ENCODE peak calls at places on chromosomes 3 and 15, in four cellular contexts. J is astrocyte of the cerebellum, H is ascending aorta, N is ovary. O is an unnamed sample.

GRCh38 chr3:105798381-105798934 is 70.4 kb downstream of the CBLB start:
- DNase-seq in J (no peak), H (no peak), N (no peak), O (no peak)

GRCh38 chr3:42025388-42026138 is 63.7 kb upstream of the ULK4 start:
- DNase-seq in J (peak), H (peak), N (peak), O (peak)

GRCh38 chr3:30292192-30292893 is 314.1 kb upstream of the TGFBR2 start:
- DNase-seq in J (no peak), H (no peak), N (no peak), O (no peak)

GRCh38 chr3:131795382-131796085 is 239.3 kb downstream of the CPNE4 start:
- DNase-seq in J (no peak), H (no peak), N (no peak), O (no peak)

GRCh38 chr15:36407647-36408046 is 171.8 kb upstream of the CDIN1 start:
- DNase-seq in J (peak), H (no peak), N (no peak), O (no peak)

GRCh38 chr15:80202641-80203360 is 49.2 kb downstream of the CTXND1 start:
- DNase-seq in J (no peak), H (no peak), N (no peak), O (no peak)

GRCh38 chr3:16478516-16478915 is 35.0 kb downstream of the RFTN1 start:
- DNase-seq in J (no peak), H (no peak), N (no peak), O (no peak)

GRCh38 chr3:126525091-126525852 is 1.3 kb downstream of the CHST13 start:
- DNase-seq in J (no peak), H (no peak), N (no peak), O (no peak)

GRCh38 chr15:33068007-33068441 is 126.5 kb downstream of the FMN1 start:
- DNase-seq in J (no peak), H (peak), N (no peak), O (no peak)

DNA sequence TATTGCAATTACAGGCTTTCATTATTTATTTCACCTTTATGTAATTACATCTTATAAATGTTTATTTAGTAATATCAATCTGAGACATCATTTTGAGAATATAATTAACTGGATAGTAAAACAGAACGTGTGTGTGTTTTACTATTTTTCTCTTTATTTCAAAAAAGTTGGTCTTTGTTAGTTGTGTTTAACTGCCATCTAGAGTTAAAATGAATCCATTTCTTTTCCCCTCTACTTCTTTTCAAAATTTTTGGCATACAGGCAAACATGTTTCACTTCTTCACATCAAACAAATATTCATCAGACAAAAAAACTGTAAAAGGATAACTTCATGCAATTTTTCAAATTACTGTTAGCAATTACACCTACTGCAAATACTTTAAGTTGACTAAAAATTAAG is 61.1 kb downstream of the FEZF2 start:
- DNase-seq in J (no peak), H (no peak), N (no peak), O (no peak)
- TF ChIP-seq CTCF in J (no peak), H (no peak), N (no peak), O (no peak)

GRCh38 chr3:186929676-186930075 is 650 bp upstream of the ST6GAL1 start:
- DNase-seq in J (no peak), H (no peak), N (no peak), O (no peak)

GRCh38 chr3:186931487-186932280 is 1.4 kb downstream of the ST6GAL1 start:
- DNase-seq in J (peak), H (peak), N (peak), O (no peak)

GRCh38 chr3:186929186-186929585 is 1.1 kb upstream of the ST6GAL1 start:
- DNase-seq in J (no peak), H (no peak), N (no peak), O (no peak)

GRCh38 chr3:186930639-186931486 is 537 bp downstream of the ST6GAL1 start:
- DNase-seq in J (no peak), H (peak), N (peak), O (no peak)

DNA sequence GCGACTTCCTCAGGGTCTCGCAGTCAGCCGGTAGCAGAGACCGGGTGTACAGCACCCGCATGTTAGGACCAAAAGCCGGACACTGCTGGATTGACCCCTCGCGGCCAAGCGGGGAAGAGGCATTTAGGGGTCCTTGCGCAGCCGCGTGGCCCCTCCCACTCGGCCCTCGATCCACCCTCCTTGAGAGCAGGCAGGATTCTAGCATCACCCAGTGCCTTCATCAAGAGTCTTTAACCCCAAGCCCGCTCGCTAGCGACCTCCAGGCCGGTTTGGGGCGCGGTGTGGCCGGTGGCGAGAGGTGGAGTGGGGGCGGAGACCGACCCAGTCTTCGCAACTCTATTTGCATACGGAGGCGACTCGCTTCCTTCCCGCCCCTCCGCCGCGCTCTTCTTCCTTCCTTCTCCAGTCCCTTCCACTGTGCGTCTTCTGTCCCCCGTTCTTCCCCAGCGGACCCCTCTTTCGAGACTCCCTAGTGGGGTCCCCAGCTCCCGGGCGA is at the start of gene ST6GAL1:
- DNase-seq in J (no peak), H (no peak), N (peak), O (no peak)
- TF ChIP-seq CTCF in J (peak), H (peak), N (no peak), O (no peak)

DNA sequence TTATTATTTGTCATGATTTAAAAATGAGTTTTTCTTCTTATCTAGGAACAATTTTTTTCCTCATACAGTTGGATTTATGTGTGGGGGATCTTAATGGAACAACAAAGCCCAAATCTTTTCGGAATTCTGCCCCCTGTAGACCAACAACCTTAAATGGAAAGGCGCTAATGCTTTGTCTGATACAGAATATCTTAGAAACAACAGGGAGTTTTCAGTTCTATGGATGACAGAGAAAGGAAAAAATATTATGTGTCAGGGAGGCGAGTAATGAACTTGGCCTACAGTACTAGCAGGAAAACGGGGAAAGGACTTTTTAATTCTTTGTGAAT is 592 bp downstream of the MOBP start:
- DNase-seq in J (no peak), H (no peak), N (no peak), O (no peak)
- TF ChIP-seq CTCF in J (no peak), H (no peak), N (no peak), O (no peak)

DNA sequence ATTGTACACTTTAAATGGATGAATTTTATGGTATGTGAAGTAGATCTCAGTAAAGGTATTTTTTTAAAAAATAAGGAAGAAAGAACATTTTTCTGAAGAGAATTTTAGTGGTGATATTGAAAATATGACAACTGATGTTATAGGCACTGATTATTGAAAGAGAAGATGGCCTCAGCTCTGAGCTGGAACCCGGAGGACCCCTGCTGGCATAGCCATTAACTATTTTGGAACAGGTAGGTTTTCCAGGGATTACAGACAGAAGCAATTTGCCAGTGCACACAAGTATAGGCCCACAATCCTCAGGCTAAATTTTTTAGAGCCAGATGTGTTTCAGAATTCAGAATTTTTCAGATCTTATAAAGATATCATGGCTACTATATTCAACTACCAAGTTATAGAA is 315.9 kb upstream of the GPR149 start:
- DNase-seq in J (no peak), H (no peak), N (no peak), O (no peak)
- TF ChIP-seq CTCF in J (no peak), H (no peak), N (no peak), O (no peak)

GRCh38 chr3:113212155-113212844 is 943 bp downstream of the BOC start:
- DNase-seq in J (no peak), H (no peak), N (peak), O (no peak)

GRCh38 chr3:113214227-113214626 is 2.9 kb downstream of the BOC start:
- DNase-seq in J (no peak), H (no peak), N (no peak), O (no peak)

GRCh38 chr3:113212845-113213375 is 1.6 kb downstream of the BOC start:
- DNase-seq in J (no peak), H (no peak), N (no peak), O (no peak)

GRCh38 chr3:113210608-113211369 is 568 bp upstream of the BOC start:
- DNase-seq in J (no peak), H (no peak), N (peak), O (no peak)

GRCh38 chr3:113211370-113212154 is at the start of gene BOC:
- DNase-seq in J (peak), H (no peak), N (peak), O (no peak)
- TF ChIP-seq CTCF in J (no peak), H (no peak), N (no peak), O (no peak)

DNA sequence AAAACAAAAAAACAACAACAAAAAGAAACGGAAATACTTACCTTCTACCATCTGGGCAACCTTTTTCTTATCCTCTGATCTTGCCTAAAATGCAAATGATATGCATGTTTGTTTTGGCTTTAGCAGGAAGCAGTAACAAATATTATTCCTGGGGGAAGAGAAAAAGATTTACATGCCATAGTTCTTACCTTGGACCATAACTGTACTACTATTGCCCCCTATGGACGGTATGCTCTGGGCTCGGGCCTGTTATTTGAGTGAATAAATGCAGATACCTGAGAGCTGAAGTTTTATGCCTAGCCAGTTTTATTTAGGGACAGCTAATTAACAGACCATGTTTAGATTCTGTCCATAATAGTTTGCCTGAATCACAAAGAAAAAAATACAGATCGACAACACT is 12.6 kb upstream of the STARD5 start:
- DNase-seq in J (no peak), H (no peak), N (no peak), O (no peak)
- TF ChIP-seq CTCF in J (peak), H (peak), N (no peak), O (no peak)

GRCh38 chr15:100880139-100880896 is 687 bp downstream of the ALDH1A3 start:
- DNase-seq in J (no peak), H (no peak), N (no peak), O (no peak)
- TF ChIP-seq CTCF in J (no peak), H (no peak), N (no peak), O (no peak)

DNA sequence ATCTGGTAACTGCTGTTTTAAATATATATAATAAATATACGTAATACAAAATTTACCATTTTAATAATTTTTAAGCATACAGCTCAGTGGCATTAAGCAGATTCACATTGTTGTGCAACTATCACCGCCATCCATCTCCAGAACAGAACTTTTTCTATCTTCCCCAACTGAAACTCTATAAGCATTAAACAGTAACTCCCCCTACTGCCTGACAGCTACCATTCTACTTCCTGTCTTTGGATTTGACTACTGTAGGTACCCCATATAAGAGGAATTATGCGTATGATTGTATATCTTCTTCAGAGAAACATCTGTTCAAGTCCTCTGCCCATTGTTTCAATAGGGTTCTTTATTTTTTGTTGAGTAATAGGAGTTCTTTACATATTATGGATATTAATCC is 36.8 kb downstream of the EID1 start:
- DNase-seq in J (no peak), H (no peak), N (no peak), O (no peak)
- TF ChIP-seq CTCF in J (no peak), H (no peak), N (no peak), O (no peak)

O was measured in omental fat pad.